ENCODE peak calls at places on chromosomes 13 and 19, in six cellular contexts. One of them, this sample, is unnamed.

GRCh38 chr19:33772102-33772857 is 24.4 kb upstream of the KCTD15 start:
- DNase-seq in epithelial cell of proximal tubule: no peak
- DNase-seq in AML-193: no peak
- DNase-seq in dorsolateral prefrontal cortex: no peak
- DNase-seq in activated CD4-positive, alpha-beta T cell treated with anti-CD3 and anti-CD28 coated beads for 24 hours: no peak
- DNase-seq in hippocampal formation: no peak
- DNase-seq in this sample: no peak

GRCh38 chr19:40928859-40929258 is 46.8 kb upstream of the CYP2A7 start:
- DNase-seq in epithelial cell of proximal tubule: no peak
- DNase-seq in dorsolateral prefrontal cortex: no peak
- DNase-seq in activated CD4-positive, alpha-beta T cell treated with anti-CD3 and anti-CD28 coated beads for 24 hours: no peak
- DNase-seq in AML-193: no peak
- DNase-seq in hippocampal formation: no peak
- DNase-seq in this sample: no peak

GRCh38 chr19:17757125-17757524 is 5.8 kb downstream of the FCHO1 start:
- DNase-seq in activated CD4-positive, alpha-beta T cell treated with anti-CD3 and anti-CD28 coated beads for 24 hours: no peak
- DNase-seq in epithelial cell of proximal tubule: no peak
- DNase-seq in dorsolateral prefrontal cortex: peak; percentile 96
- DNase-seq in AML-193: no peak
- DNase-seq in hippocampal formation: peak; percentile 96
- DNase-seq in this sample: peak; percentile 81

GRCh38 chr13:51803422-51804294 is at the start of gene DHRS12:
- DNase-seq in AML-193: peak; percentile 83
- DNase-seq in epithelial cell of proximal tubule: no peak
- DNase-seq in dorsolateral prefrontal cortex: peak; percentile 92
- DNase-seq in hippocampal formation: peak; percentile 88
- DNase-seq in activated CD4-positive, alpha-beta T cell treated with anti-CD3 and anti-CD28 coated beads for 24 hours: peak; percentile 67
- DNase-seq in this sample: peak; percentile 83

GRCh38 chr13:26616126-26616525 is 58.6 kb downstream of the WASF3 start:
- DNase-seq in activated CD4-positive, alpha-beta T cell treated with anti-CD3 and anti-CD28 coated beads for 24 hours: no peak
- DNase-seq in AML-193: no peak
- DNase-seq in epithelial cell of proximal tubule: no peak
- DNase-seq in hippocampal formation: no peak
- DNase-seq in dorsolateral prefrontal cortex: no peak
- DNase-seq in this sample: no peak

GRCh38 chr19:2296141-2296540 is 11.8 kb downstream of the LINGO3 start:
- DNase-seq in dorsolateral prefrontal cortex: no peak
- DNase-seq in activated CD4-positive, alpha-beta T cell treated with anti-CD3 and anti-CD28 coated beads for 24 hours: no peak
- DNase-seq in AML-193: no peak
- DNase-seq in epithelial cell of proximal tubule: no peak
- DNase-seq in hippocampal formation: no peak
- DNase-seq in this sample: no peak

GRCh38 chr13:113822956-113823744 is 40.7 kb downstream of the GAS6 start:
- DNase-seq in epithelial cell of proximal tubule: no peak
- DNase-seq in activated CD4-positive, alpha-beta T cell treated with anti-CD3 and anti-CD28 coated beads for 24 hours: no peak
- DNase-seq in dorsolateral prefrontal cortex: no peak
- DNase-seq in hippocampal formation: no peak
- DNase-seq in AML-193: no peak
- DNase-seq in this sample: no peak

GRCh38 chr13:75831389-75831788 is 195.3 kb downstream of the LMO7 start:
- DNase-seq in dorsolateral prefrontal cortex: no peak
- DNase-seq in activated CD4-positive, alpha-beta T cell treated with anti-CD3 and anti-CD28 coated beads for 24 hours: no peak
- DNase-seq in hippocampal formation: no peak
- DNase-seq in AML-193: no peak
- DNase-seq in epithelial cell of proximal tubule: no peak
- DNase-seq in this sample: no peak

GRCh38 chr19:45824041-45824471 is 8.9 kb upstream of the RSPH6A start:
- DNase-seq in AML-193: no peak
- DNase-seq in dorsolateral prefrontal cortex: peak; percentile 62
- DNase-seq in hippocampal formation: no peak
- DNase-seq in epithelial cell of proximal tubule: no peak
- DNase-seq in activated CD4-positive, alpha-beta T cell treated with anti-CD3 and anti-CD28 coated beads for 24 hours: no peak
- DNase-seq in this sample: no peak

GRCh38 chr19:597406-598315 is 8.0 kb downstream of the HCN2 start:
- DNase-seq in hippocampal formation: no peak
- DNase-seq in epithelial cell of proximal tubule: no peak
- DNase-seq in AML-193: no peak
- DNase-seq in dorsolateral prefrontal cortex: no peak
- DNase-seq in activated CD4-positive, alpha-beta T cell treated with anti-CD3 and anti-CD28 coated beads for 24 hours: no peak
- DNase-seq in this sample: no peak

GRCh38 chr13:30466358-30466714 is 600 bp upstream of the HMGB1 start:
- DNase-seq in activated CD4-positive, alpha-beta T cell treated with anti-CD3 and anti-CD28 coated beads for 24 hours: no peak
- DNase-seq in epithelial cell of proximal tubule: no peak
- DNase-seq in hippocampal formation: no peak
- DNase-seq in dorsolateral prefrontal cortex: no peak
- DNase-seq in AML-193: peak; percentile 43
- DNase-seq in this sample: no peak

GRCh38 chr13:49627831-49628652 is at the start of gene ARL11:
- DNase-seq in AML-193: peak; percentile 98
- DNase-seq in activated CD4-positive, alpha-beta T cell treated with anti-CD3 and anti-CD28 coated beads for 24 hours: peak; percentile 41
- DNase-seq in dorsolateral prefrontal cortex: peak; percentile 54
- DNase-seq in hippocampal formation: peak; percentile 31
- DNase-seq in epithelial cell of proximal tubule: no peak
- DNase-seq in this sample: no peak

GRCh38 chr13:24292476-24292875 is 16.9 kb upstream of the C1QTNF9 start:
- DNase-seq in hippocampal formation: no peak
- DNase-seq in epithelial cell of proximal tubule: no peak
- DNase-seq in AML-193: no peak
- DNase-seq in activated CD4-positive, alpha-beta T cell treated with anti-CD3 and anti-CD28 coated beads for 24 hours: no peak
- DNase-seq in dorsolateral prefrontal cortex: no peak
- DNase-seq in this sample: no peak

GRCh38 chr13:59409651-59410200 is 754.0 kb downstream of the DIAPH3 start:
- DNase-seq in dorsolateral prefrontal cortex: no peak
- DNase-seq in activated CD4-positive, alpha-beta T cell treated with anti-CD3 and anti-CD28 coated beads for 24 hours: no peak
- DNase-seq in epithelial cell of proximal tubule: no peak
- DNase-seq in AML-193: no peak
- DNase-seq in hippocampal formation: no peak
- DNase-seq in this sample: no peak

GRCh38 chr19:36009220-36009619 is 607 bp upstream of the SYNE4 start:
- DNase-seq in AML-193: no peak
- DNase-seq in activated CD4-positive, alpha-beta T cell treated with anti-CD3 and anti-CD28 coated beads for 24 hours: no peak
- DNase-seq in dorsolateral prefrontal cortex: peak; percentile 85
- DNase-seq in epithelial cell of proximal tubule: no peak
- DNase-seq in hippocampal formation: peak; percentile 38
- DNase-seq in this sample: peak; percentile 36

GRCh38 chr13:46622918-46623256 is 69.9 kb downstream of the LRCH1 start:
- DNase-seq in AML-193: no peak
- DNase-seq in hippocampal formation: no peak
- DNase-seq in activated CD4-positive, alpha-beta T cell treated with anti-CD3 and anti-CD28 coated beads for 24 hours: no peak
- DNase-seq in dorsolateral prefrontal cortex: no peak
- DNase-seq in epithelial cell of proximal tubule: no peak
- DNase-seq in this sample: no peak

GRCh38 chr19:27719034-27719433 is 1493.9 kb downstream of the UQCRFS1 start:
- DNase-seq in hippocampal formation: no peak
- DNase-seq in activated CD4-positive, alpha-beta T cell treated with anti-CD3 and anti-CD28 coated beads for 24 hours: no peak
- DNase-seq in epithelial cell of proximal tubule: no peak
- DNase-seq in dorsolateral prefrontal cortex: no peak
- DNase-seq in AML-193: no peak
- DNase-seq in this sample: no peak

GRCh38 chr13:110407021-110407420 is 99.9 kb downstream of the COL4A2 start:
- DNase-seq in hippocampal formation: no peak
- DNase-seq in dorsolateral prefrontal cortex: no peak
- DNase-seq in epithelial cell of proximal tubule: no peak
- DNase-seq in AML-193: no peak
- DNase-seq in activated CD4-positive, alpha-beta T cell treated with anti-CD3 and anti-CD28 coated beads for 24 hours: no peak
- DNase-seq in this sample: no peak

GRCh38 chr19:49231804-49232203 is 74.2 kb downstream of the TRPM4 start:
- DNase-seq in hippocampal formation: no peak
- DNase-seq in AML-193: no peak
- DNase-seq in activated CD4-positive, alpha-beta T cell treated with anti-CD3 and anti-CD28 coated beads for 24 hours: no peak
- DNase-seq in epithelial cell of proximal tubule: no peak
- DNase-seq in dorsolateral prefrontal cortex: no peak
- DNase-seq in this sample: no peak

GRCh38 chr19:12786149-12786870 is 5.0 kb upstream of the JUNB start:
- DNase-seq in hippocampal formation: peak; percentile 45
- DNase-seq in AML-193: peak; percentile 69
- DNase-seq in dorsolateral prefrontal cortex: peak; percentile 66
- DNase-seq in activated CD4-positive, alpha-beta T cell treated with anti-CD3 and anti-CD28 coated beads for 24 hours: no peak
- DNase-seq in epithelial cell of proximal tubule: no peak
- DNase-seq in this sample: peak; percentile 60

GRCh38 chr19:4380254-4380727 is 20.1 kb downstream of the SH3GL1 start:
- DNase-seq in dorsolateral prefrontal cortex: no peak
- DNase-seq in hippocampal formation: no peak
- DNase-seq in epithelial cell of proximal tubule: no peak
- DNase-seq in activated CD4-positive, alpha-beta T cell treated with anti-CD3 and anti-CD28 coated beads for 24 hours: no peak
- DNase-seq in AML-193: no peak
- DNase-seq in this sample: no peak

GRCh38 chr19:814108-815078 is 7.4 kb downstream of the PLPPR3 start:
- DNase-seq in dorsolateral prefrontal cortex: no peak
- DNase-seq in epithelial cell of proximal tubule: no peak
- DNase-seq in hippocampal formation: no peak
- DNase-seq in AML-193: no peak
- DNase-seq in activated CD4-positive, alpha-beta T cell treated with anti-CD3 and anti-CD28 coated beads for 24 hours: no peak
- DNase-seq in this sample: no peak

GRCh38 chr19:1849999-1850398 is 1.7 kb upstream of the REXO1 start:
- DNase-seq in AML-193: no peak
- DNase-seq in dorsolateral prefrontal cortex: no peak
- DNase-seq in hippocampal formation: no peak
- DNase-seq in epithelial cell of proximal tubule: no peak
- DNase-seq in activated CD4-positive, alpha-beta T cell treated with anti-CD3 and anti-CD28 coated beads for 24 hours: no peak
- DNase-seq in this sample: no peak

GRCh38 chr19:3116621-3117020 is 19.2 kb upstream of the GNA15 start:
- DNase-seq in hippocampal formation: no peak
- DNase-seq in epithelial cell of proximal tubule: no peak
- DNase-seq in dorsolateral prefrontal cortex: no peak
- DNase-seq in AML-193: no peak
- DNase-seq in activated CD4-positive, alpha-beta T cell treated with anti-CD3 and anti-CD28 coated beads for 24 hours: no peak
- DNase-seq in this sample: no peak

GRCh38 chr13:20340759-20341161 is 108.6 kb upstream of the GJB6 start:
- DNase-seq in AML-193: no peak
- DNase-seq in hippocampal formation: no peak
- DNase-seq in dorsolateral prefrontal cortex: no peak
- DNase-seq in activated CD4-positive, alpha-beta T cell treated with anti-CD3 and anti-CD28 coated beads for 24 hours: no peak
- DNase-seq in epithelial cell of proximal tubule: no peak
- DNase-seq in this sample: no peak

GRCh38 chr19:29285878-29286277 is 72.9 kb upstream of the UQCRFS1 start:
- DNase-seq in dorsolateral prefrontal cortex: peak; percentile 56
- DNase-seq in epithelial cell of proximal tubule: no peak
- DNase-seq in hippocampal formation: peak; percentile 13
- DNase-seq in activated CD4-positive, alpha-beta T cell treated with anti-CD3 and anti-CD28 coated beads for 24 hours: no peak
- DNase-seq in AML-193: peak; percentile 36
- DNase-seq in this sample: no peak